ENCODE peak calls at places on chromosomes 3 and 15, in four cellular contexts. Z is stimulated activated naive B cell treated with anti-CD40 and anti-IgM and Interleukin-4, amounts not matched to agents 10 μg/mL and 1 μg/mL and 100 μg/mL, for 72 hours; A is left colon; I is activated CD8-positive, alpha-beta T cell treated with anti-CD3 and anti-CD28 coated beads for 36 hours. B is an unnamed sample.
A peak's percentile ranks its signal among the peaks of the same experiment; 100 is the strongest.

GRCh38 chr15:70251246-70251990 is 153.7 kb upstream of the TLE3 start:
- ATAC-seq in A (no peak), Z (no peak), I (no peak), B (peak; percentile 65)

GRCh38 chr15:75034615-75035014 is 11.2 kb downstream of the PPCDC start:
- ATAC-seq in Z (no peak), I (no peak), A (no peak), B (no peak)

GRCh38 chr3:127542441-127542952 is 48.0 kb downstream of the TPRA1 start:
- ATAC-seq in Z (no peak), I (no peak), A (peak; percentile 75), B (no peak)

GRCh38 chr3:150303776-150304175 is 104.3 kb upstream of the TSC22D2 start:
- ATAC-seq in Z (peak; percentile 66), I (peak; percentile 67), A (no peak), B (peak; percentile 56)

GRCh38 chr15:98506172-98506571 is 142.2 kb upstream of the IGF1R start:
- ATAC-seq in A (no peak), I (no peak), Z (no peak), B (no peak)

GRCh38 chr3:44418549-44418948 is 58.9 kb downstream of the ZNF445 start:
- ATAC-seq in I (no peak), A (no peak), Z (no peak), B (no peak)

GRCh38 chr3:65979731-65980130 is 59.0 kb downstream of the MAGI1 start:
- ATAC-seq in A (no peak), Z (no peak), I (no peak), B (peak; percentile 37)

GRCh38 chr3:113057117-113057516 is 66.3 kb downstream of the GTPBP8 start:
- ATAC-seq in Z (peak; percentile 94), A (no peak), I (no peak), B (no peak)

GRCh38 chr15:31389576-31389975 is 62.9 kb downstream of the KLF13 start:
- ATAC-seq in I (no peak), Z (no peak), A (no peak), B (no peak)

GRCh38 chr15:94845391-94845718 is 614.0 kb downstream of the MCTP2 start:
- ATAC-seq in I (no peak), Z (no peak), A (no peak), B (no peak)

GRCh38 chr3:67783281-67784250 is 129.2 kb upstream of the SUCLG2 start:
- ATAC-seq in I (no peak), Z (no peak), A (no peak), B (no peak)

GRCh38 chr3:71718069-71718468 is 7.1 kb downstream of the EIF4E3 start:
- ATAC-seq in Z (no peak), A (no peak), I (peak; percentile 25), B (no peak)

GRCh38 chr15:59862191-59863155 is 141.6 kb upstream of the FOXB1 start:
- ATAC-seq in I (no peak), A (no peak), Z (no peak), B (no peak)

GRCh38 chr15:65998486-65998885 is 129.2 kb downstream of the RAB11A start:
- ATAC-seq in A (no peak), I (no peak), Z (no peak), B (no peak)

GRCh38 chr3:186160691-186161243 is 51.9 kb upstream of the ETV5 start:
- ATAC-seq in A (no peak), I (no peak), Z (no peak), B (no peak)

GRCh38 chr3:175307642-175308041 is 448.5 kb downstream of the NAALADL2 start:
- ATAC-seq in I (no peak), Z (no peak), A (no peak), B (no peak)

GRCh38 chr3:60010778-60011177 is 961.0 kb upstream of the CFAP20DC start:
- ATAC-seq in Z (peak; percentile 98), I (peak; percentile 97), A (no peak), B (no peak)

GRCh38 chr3:38257583-38257982 is 8.0 kb upstream of the SLC22A13 start:
- ATAC-seq in Z (no peak), A (no peak), I (no peak), B (no peak)